ENCODE peak calls at places on chromosomes 6 and 20, in eight cellular contexts. One of them, this sample, is unnamed.

GRCh38 chr20:63531686-63532448 is 5.3 kb downstream of the PTK6 start:
- DNase-seq in kidney: peak; percentile 64
- DNase-seq in epithelial cell of proximal tubule: no peak
- DNase-seq in H9: no peak
- DNase-seq in lung: no peak
- DNase-seq in HFFc6: no peak
- DNase-seq in epithelial cell of esophagus: no peak
- DNase-seq in cardiac muscle cell: no peak
- DNase-seq in this sample: no peak

GRCh38 chr6:22784611-22785010 is 215.2 kb downstream of the HDGFL1 start:
- DNase-seq in HFFc6: no peak
- DNase-seq in kidney: no peak
- DNase-seq in epithelial cell of esophagus: no peak
- DNase-seq in lung: no peak
- DNase-seq in cardiac muscle cell: peak; percentile 70
- DNase-seq in H9: no peak
- DNase-seq in epithelial cell of proximal tubule: no peak
- DNase-seq in this sample: no peak

GRCh38 chr6:93021235-93021909 is 398.0 kb downstream of the EPHA7 start:
- DNase-seq in cardiac muscle cell: no peak
- DNase-seq in epithelial cell of esophagus: no peak
- DNase-seq in H9: no peak
- DNase-seq in lung: no peak
- DNase-seq in HFFc6: no peak
- DNase-seq in epithelial cell of proximal tubule: no peak
- DNase-seq in kidney: no peak
- DNase-seq in this sample: no peak

GRCh38 chr6:19811397-19812079 is 25.6 kb upstream of the ID4 start:
- DNase-seq in epithelial cell of proximal tubule: no peak
- DNase-seq in cardiac muscle cell: no peak
- DNase-seq in lung: no peak
- DNase-seq in epithelial cell of esophagus: no peak
- DNase-seq in HFFc6: no peak
- DNase-seq in H9: no peak
- DNase-seq in kidney: no peak
- DNase-seq in this sample: no peak

GRCh38 chr6:132209351-132209750 is 191.9 kb downstream of the MOXD1 start:
- DNase-seq in kidney: no peak
- DNase-seq in HFFc6: peak; percentile 76
- DNase-seq in lung: no peak
- DNase-seq in epithelial cell of esophagus: peak; percentile 93
- DNase-seq in cardiac muscle cell: no peak
- DNase-seq in epithelial cell of proximal tubule: peak; percentile 31
- DNase-seq in H9: no peak
- DNase-seq in this sample: no peak

GRCh38 chr6:135633573-135633972 is 136.0 kb upstream of the AHI1 start:
- DNase-seq in cardiac muscle cell: no peak
- DNase-seq in HFFc6: no peak
- DNase-seq in lung: no peak
- DNase-seq in epithelial cell of proximal tubule: no peak
- DNase-seq in H9: no peak
- DNase-seq in kidney: no peak
- DNase-seq in epithelial cell of esophagus: no peak
- DNase-seq in this sample: no peak

GRCh38 chr6:138293428-138293827 is 75.1 kb upstream of the PBOV1 start:
- DNase-seq in epithelial cell of esophagus: no peak
- DNase-seq in kidney: no peak
- DNase-seq in HFFc6: peak; percentile 43
- DNase-seq in H9: no peak
- DNase-seq in cardiac muscle cell: no peak
- DNase-seq in lung: no peak
- DNase-seq in epithelial cell of proximal tubule: no peak
- DNase-seq in this sample: no peak

GRCh38 chr20:35443003-35443402 is 5.0 kb upstream of the GDF5 start:
- DNase-seq in epithelial cell of proximal tubule: no peak
- DNase-seq in H9: no peak
- DNase-seq in cardiac muscle cell: peak; percentile 68
- DNase-seq in epithelial cell of esophagus: peak; percentile 24
- DNase-seq in HFFc6: peak; percentile 81
- DNase-seq in kidney: no peak
- DNase-seq in lung: no peak
- DNase-seq in this sample: no peak

GRCh38 chr6:13357551-13358075 is 29.3 kb upstream of the TBC1D7 start:
- DNase-seq in epithelial cell of esophagus: no peak
- DNase-seq in lung: no peak
- DNase-seq in H9: peak; percentile 52
- DNase-seq in epithelial cell of proximal tubule: peak; percentile 56
- DNase-seq in cardiac muscle cell: peak; percentile 82
- DNase-seq in kidney: no peak
- DNase-seq in HFFc6: no peak
- DNase-seq in this sample: no peak

GRCh38 chr6:52595796-52596130 is 18.9 kb upstream of the TRAM2 start:
- DNase-seq in epithelial cell of esophagus: no peak
- DNase-seq in cardiac muscle cell: no peak
- DNase-seq in kidney: no peak
- DNase-seq in HFFc6: no peak
- DNase-seq in lung: no peak
- DNase-seq in epithelial cell of proximal tubule: no peak
- DNase-seq in H9: no peak
- DNase-seq in this sample: no peak

GRCh38 chr20:54188132-54188835 is 14.5 kb upstream of the CYP24A1 start:
- DNase-seq in epithelial cell of esophagus: no peak
- DNase-seq in epithelial cell of proximal tubule: no peak
- DNase-seq in H9: no peak
- DNase-seq in cardiac muscle cell: no peak
- DNase-seq in HFFc6: no peak
- DNase-seq in lung: no peak
- DNase-seq in kidney: no peak
- DNase-seq in this sample: no peak

GRCh38 chr6:122736606-122737005 is 42.9 kb upstream of the FABP7 start:
- DNase-seq in cardiac muscle cell: no peak
- DNase-seq in H9: no peak
- DNase-seq in lung: no peak
- DNase-seq in epithelial cell of proximal tubule: no peak
- DNase-seq in epithelial cell of esophagus: no peak
- DNase-seq in HFFc6: no peak
- DNase-seq in kidney: no peak
- DNase-seq in this sample: no peak

GRCh38 chr6:124066995-124067552 is 263.4 kb downstream of the NKAIN2 start:
- DNase-seq in H9: no peak
- DNase-seq in epithelial cell of proximal tubule: no peak
- DNase-seq in kidney: no peak
- DNase-seq in cardiac muscle cell: no peak
- DNase-seq in lung: no peak
- DNase-seq in epithelial cell of esophagus: no peak
- DNase-seq in HFFc6: no peak
- DNase-seq in this sample: no peak

GRCh38 chr6:44456070-44456965 is 68.8 kb downstream of the CDC5L start:
- DNase-seq in HFFc6: peak; percentile 30
- DNase-seq in H9: no peak
- DNase-seq in kidney: no peak
- DNase-seq in epithelial cell of esophagus: peak; percentile 53
- DNase-seq in epithelial cell of proximal tubule: no peak
- DNase-seq in cardiac muscle cell: peak; percentile 73
- DNase-seq in lung: no peak
- DNase-seq in this sample: peak; percentile 51

GRCh38 chr20:20614391-20614790 is 98.1 kb downstream of the RALGAPA2 start:
- DNase-seq in epithelial cell of proximal tubule: no peak
- DNase-seq in epithelial cell of esophagus: no peak
- DNase-seq in cardiac muscle cell: no peak
- DNase-seq in kidney: no peak
- DNase-seq in H9: no peak
- DNase-seq in HFFc6: no peak
- DNase-seq in lung: no peak
- DNase-seq in this sample: no peak

GRCh38 chr20:37904008-37904675 is 1.2 kb downstream of the VSTM2L start:
- DNase-seq in lung: no peak
- DNase-seq in cardiac muscle cell: no peak
- DNase-seq in epithelial cell of esophagus: no peak
- DNase-seq in kidney: no peak
- DNase-seq in epithelial cell of proximal tubule: no peak
- DNase-seq in H9: no peak
- DNase-seq in HFFc6: no peak
- DNase-seq in this sample: no peak

GRCh38 chr20:37903317-37904007 is 535 bp downstream of the VSTM2L start:
- DNase-seq in kidney: no peak
- DNase-seq in cardiac muscle cell: no peak
- DNase-seq in HFFc6: no peak
- DNase-seq in epithelial cell of esophagus: no peak
- DNase-seq in lung: no peak
- DNase-seq in H9: peak; percentile 38
- DNase-seq in epithelial cell of proximal tubule: no peak
- DNase-seq in this sample: peak; percentile 23

GRCh38 chr20:37901280-37901666 is 1.7 kb upstream of the VSTM2L start:
- DNase-seq in lung: no peak
- DNase-seq in cardiac muscle cell: no peak
- DNase-seq in epithelial cell of proximal tubule: no peak
- DNase-seq in epithelial cell of esophagus: no peak
- DNase-seq in HFFc6: no peak
- DNase-seq in kidney: no peak
- DNase-seq in H9: peak; percentile 58
- DNase-seq in this sample: no peak

GRCh38 chr20:37902504-37903313 is at the start of gene VSTM2L:
- DNase-seq in kidney: no peak
- DNase-seq in HFFc6: peak; percentile 18
- DNase-seq in epithelial cell of proximal tubule: peak; percentile 13
- DNase-seq in cardiac muscle cell: peak; percentile 75
- DNase-seq in epithelial cell of esophagus: peak; percentile 74
- DNase-seq in lung: peak; percentile 53
- DNase-seq in H9: peak; percentile 36
- DNase-seq in this sample: peak; percentile 42

DNA sequence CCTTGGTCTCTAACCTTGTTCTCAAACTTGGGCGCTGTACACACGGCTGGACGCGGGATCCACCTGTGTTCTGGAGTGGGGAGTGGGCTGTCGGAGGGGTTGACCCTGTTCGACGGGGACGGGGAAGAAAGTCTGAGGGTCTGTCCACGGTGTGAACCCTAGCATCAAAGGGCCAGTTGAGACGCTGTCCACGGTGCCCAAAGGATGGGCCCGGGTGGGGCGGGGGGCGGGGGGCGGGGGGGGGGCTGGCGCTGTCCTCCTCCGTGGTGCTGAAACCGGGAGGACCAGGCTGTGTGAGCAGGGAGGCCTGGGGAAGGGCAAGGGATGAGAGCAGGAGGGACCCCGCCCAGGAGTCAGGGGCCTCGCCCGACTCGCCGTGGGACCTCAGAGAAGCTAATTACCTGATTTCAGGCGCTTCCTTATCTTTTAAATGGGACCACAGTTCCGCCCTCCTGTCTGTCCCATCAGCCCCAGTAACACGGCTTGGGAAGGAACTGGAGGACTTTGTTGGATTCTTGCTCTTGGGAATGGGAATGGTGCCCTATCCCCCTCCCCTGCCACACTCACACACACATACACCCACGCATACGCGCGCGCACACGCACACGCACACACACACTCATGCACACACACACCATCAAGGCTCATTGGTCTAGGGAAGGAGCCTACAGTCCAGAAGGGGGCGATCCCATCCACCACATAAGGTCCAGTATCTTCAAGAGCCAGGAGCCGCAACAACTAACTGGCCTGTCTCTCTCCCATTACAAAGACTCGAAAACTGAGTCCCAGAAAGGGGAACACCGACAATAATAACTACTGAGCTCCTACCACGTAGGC is 1.0 kb upstream of the VSTM2L start:
- DNase-seq in lung: peak; percentile 42
- DNase-seq in kidney: no peak
- DNase-seq in cardiac muscle cell: peak; percentile 73
- DNase-seq in H9: peak; percentile 71
- DNase-seq in epithelial cell of proximal tubule: peak; percentile 40
- DNase-seq in HFFc6: peak; percentile 30
- DNase-seq in epithelial cell of esophagus: peak; percentile 80
- DNase-seq in this sample: peak; percentile 38
- TF ChIP-seq CTCF in lung: no peak
- TF ChIP-seq CTCF in kidney: peak; percentile 33
- TF ChIP-seq CTCF in cardiac muscle cell: peak; percentile 46
- TF ChIP-seq CTCF in H9: peak; percentile 69
- TF ChIP-seq CTCF in epithelial cell of proximal tubule: peak; percentile 79
- TF ChIP-seq CTCF in HFFc6: peak; percentile 54
- TF ChIP-seq CTCF in epithelial cell of esophagus: peak; percentile 48
- TF ChIP-seq CTCF in this sample: no peak

GRCh38 chr6:130381459-130382380 is 15.9 kb downstream of the TMEM200A start:
- DNase-seq in H9: no peak
- DNase-seq in cardiac muscle cell: no peak
- DNase-seq in epithelial cell of esophagus: no peak
- DNase-seq in HFFc6: no peak
- DNase-seq in epithelial cell of proximal tubule: no peak
- DNase-seq in kidney: no peak
- DNase-seq in lung: no peak
- DNase-seq in this sample: no peak
- TF ChIP-seq CTCF in H9: no peak
- TF ChIP-seq CTCF in cardiac muscle cell: no peak
- TF ChIP-seq CTCF in epithelial cell of esophagus: no peak
- TF ChIP-seq CTCF in HFFc6: peak; percentile 28
- TF ChIP-seq CTCF in epithelial cell of proximal tubule: peak; percentile 50
- TF ChIP-seq CTCF in kidney: peak; percentile 16
- TF ChIP-seq CTCF in lung: no peak
- TF ChIP-seq CTCF in this sample: no peak

GRCh38 chr6:148272084-148272483 is 70.6 kb upstream of the SASH1 start:
- DNase-seq in epithelial cell of esophagus: peak; percentile 58
- DNase-seq in kidney: no peak
- DNase-seq in cardiac muscle cell: peak; percentile 90
- DNase-seq in epithelial cell of proximal tubule: no peak
- DNase-seq in lung: no peak
- DNase-seq in H9: no peak
- DNase-seq in HFFc6: peak; percentile 86
- DNase-seq in this sample: no peak

GRCh38 chr6:148272597-148272996 is 70.0 kb upstream of the SASH1 start:
- DNase-seq in cardiac muscle cell: peak; percentile 64
- DNase-seq in H9: no peak
- DNase-seq in epithelial cell of proximal tubule: no peak
- DNase-seq in epithelial cell of esophagus: no peak
- DNase-seq in lung: no peak
- DNase-seq in kidney: no peak
- DNase-seq in HFFc6: no peak
- DNase-seq in this sample: no peak

GRCh38 chr6:148274809-148275208 is 67.8 kb upstream of the SASH1 start:
- DNase-seq in cardiac muscle cell: no peak
- DNase-seq in epithelial cell of proximal tubule: no peak
- DNase-seq in HFFc6: no peak
- DNase-seq in kidney: no peak
- DNase-seq in H9: no peak
- DNase-seq in epithelial cell of esophagus: no peak
- DNase-seq in lung: no peak
- DNase-seq in this sample: no peak

GRCh38 chr6:148269386-148269785 is 73.3 kb upstream of the SASH1 start:
- DNase-seq in epithelial cell of esophagus: no peak
- DNase-seq in HFFc6: no peak
- DNase-seq in H9: no peak
- DNase-seq in cardiac muscle cell: no peak
- DNase-seq in lung: no peak
- DNase-seq in kidney: no peak
- DNase-seq in epithelial cell of proximal tubule: no peak
- DNase-seq in this sample: no peak

GRCh38 chr6:148273962-148274752 is 68.5 kb upstream of the SASH1 start:
- DNase-seq in lung: no peak
- DNase-seq in H9: no peak
- DNase-seq in kidney: no peak
- DNase-seq in HFFc6: no peak
- DNase-seq in cardiac muscle cell: no peak
- DNase-seq in epithelial cell of esophagus: peak; percentile 47
- DNase-seq in epithelial cell of proximal tubule: no peak
- DNase-seq in this sample: no peak
- TF ChIP-seq CTCF in lung: no peak
- TF ChIP-seq CTCF in H9: no peak
- TF ChIP-seq CTCF in kidney: no peak
- TF ChIP-seq CTCF in HFFc6: peak; percentile 14
- TF ChIP-seq CTCF in cardiac muscle cell: peak; percentile 13
- TF ChIP-seq CTCF in epithelial cell of esophagus: peak; percentile 32
- TF ChIP-seq CTCF in epithelial cell of proximal tubule: peak; percentile 15
- TF ChIP-seq CTCF in this sample: no peak

GRCh38 chr6:40672118-40672517 is 85.0 kb upstream of the LRFN2 start:
- DNase-seq in HFFc6: no peak
- DNase-seq in epithelial cell of esophagus: no peak
- DNase-seq in cardiac muscle cell: no peak
- DNase-seq in epithelial cell of proximal tubule: no peak
- DNase-seq in H9: no peak
- DNase-seq in kidney: no peak
- DNase-seq in lung: no peak
- DNase-seq in this sample: no peak
- TF ChIP-seq CTCF in HFFc6: peak; percentile 13
- TF ChIP-seq CTCF in epithelial cell of esophagus: no peak
- TF ChIP-seq CTCF in cardiac muscle cell: no peak
- TF ChIP-seq CTCF in epithelial cell of proximal tubule: peak; percentile 38
- TF ChIP-seq CTCF in H9: peak; percentile 47
- TF ChIP-seq CTCF in kidney: no peak
- TF ChIP-seq CTCF in lung: no peak
- TF ChIP-seq CTCF in this sample: no peak

This sample was measured in endothelial cell.